ENCODE peak calls at places on chromosomes 1 and 21, in ten cellular contexts. K is dorsolateral prefrontal cortex, X is hepatocyte, O is AG04450, R is cardiac muscle cell, P is heart right ventricle, S is IMR-90, V is bronchial epithelial cell, Y is fibroblast of lung, W is GM23338. D is an unnamed sample.

GRCh38 chr1:8818325-8818775 is 910 bp upstream of the RERE start:
- DNase-seq in K (peak), X (peak), O (no peak), R (peak), P (peak), S (peak), V (peak), Y (peak), W (no peak), D (no peak)

GRCh38 chr21:15027056-15027455 is 37.7 kb downstream of the NRIP1 start:
- DNase-seq in K (no peak), X (no peak), O (no peak), R (no peak), P (no peak), S (no peak), V (no peak), Y (no peak), W (no peak), D (no peak)

GRCh38 chr1:163195728-163196448 is 6.8 kb downstream of the RGS5 start:
- DNase-seq in K (no peak), X (peak), O (no peak), R (peak), P (peak), S (peak), V (peak), Y (peak), W (no peak), D (no peak)

GRCh38 chr1:156146749-156147405 is 6.5 kb upstream of the SEMA4A start:
- DNase-seq in K (peak), X (no peak), O (no peak), R (no peak), P (peak), S (no peak), V (no peak), Y (no peak), W (no peak), D (no peak)

GRCh38 chr1:82565546-82565945 is 764.8 kb downstream of the ADGRL2 start:
- DNase-seq in K (no peak), X (no peak), O (no peak), R (peak), P (no peak), S (peak), V (peak), Y (peak), W (no peak), D (no peak)

GRCh38 chr1:245261786-245262185 is 107.0 kb downstream of the KIF26B start:
- DNase-seq in K (no peak), X (no peak), O (no peak), R (no peak), P (no peak), S (no peak), V (peak), Y (peak), W (no peak), D (no peak)

GRCh38 chr1:154745286-154745731 is 124.8 kb downstream of the KCNN3 start:
- DNase-seq in K (no peak), X (no peak), O (no peak), R (peak), P (peak), S (no peak), V (no peak), Y (no peak), W (no peak), D (peak)

GRCh38 chr21:42654179-42654912 is 925 bp downstream of the PDE9A start:
- DNase-seq in K (no peak), X (peak), O (no peak), R (no peak), P (no peak), S (no peak), V (no peak), Y (no peak), W (peak), D (no peak)

GRCh38 chr1:59509341-59509869 is 212.5 kb downstream of the FGGY start:
- DNase-seq in K (no peak), X (no peak), O (no peak), R (no peak), P (no peak), S (no peak), V (no peak), Y (no peak), W (no peak), D (no peak)

GRCh38 chr1:241271427-241271826 is 85.6 kb downstream of the RGS7 start:
- DNase-seq in K (no peak), X (peak), O (no peak), R (no peak), P (no peak), S (no peak), V (no peak), Y (no peak), W (no peak), D (no peak)

GRCh38 chr1:233843523-233844204 is 60.8 kb upstream of the SLC35F3 start:
- DNase-seq in K (no peak), X (no peak), O (no peak), R (no peak), P (no peak), S (no peak), V (no peak), Y (peak), W (no peak), D (no peak)

GRCh38 chr1:180282401-180282800 is 52.3 kb downstream of the LHX4 start:
- DNase-seq in K (no peak), X (no peak), O (no peak), R (no peak), P (no peak), S (no peak), V (no peak), Y (no peak), W (no peak), D (no peak)

GRCh38 chr21:45367402-45368351 is 37.3 kb upstream of the COL18A1 start:
- DNase-seq in K (no peak), X (no peak), O (no peak), R (no peak), P (no peak), S (no peak), V (no peak), Y (no peak), W (no peak), D (no peak)

GRCh38 chr21:44255519-44255981 is 6.1 kb downstream of the DNMT3L start:
- DNase-seq in K (no peak), X (peak), O (no peak), R (no peak), P (no peak), S (peak), V (no peak), Y (peak), W (no peak), D (no peak)

GRCh38 chr1:246532519-246532918 is 25.4 kb upstream of the SMYD3 start:
- DNase-seq in K (no peak), X (no peak), O (no peak), R (no peak), P (no peak), S (peak), V (no peak), Y (no peak), W (no peak), D (peak)

GRCh38 chr1:212158912-212159796 is 123.6 kb downstream of the DTL start:
- DNase-seq in K (no peak), X (no peak), O (no peak), R (no peak), P (no peak), S (no peak), V (no peak), Y (no peak), W (no peak), D (peak)

GRCh38 chr1:59026472-59026948 is 242.7 kb upstream of the JUN start:
- DNase-seq in K (no peak), X (no peak), O (no peak), R (peak), P (no peak), S (peak), V (peak), Y (peak), W (no peak), D (no peak)

GRCh38 chr1:185998391-185998790 is 264.2 kb downstream of the HMCN1 start:
- DNase-seq in K (no peak), X (no peak), O (no peak), R (no peak), P (no peak), S (no peak), V (no peak), Y (no peak), W (peak), D (no peak)

GRCh38 chr1:113809651-113810602 is 2.3 kb downstream of the RSBN1 start:
- DNase-seq in K (no peak), X (peak), O (no peak), R (no peak), P (no peak), S (peak), V (no peak), Y (peak), W (no peak), D (no peak)

GRCh38 chr1:210586785-210587184 is 258.1 kb downstream of the HHAT start:
- DNase-seq in K (peak), X (no peak), O (no peak), R (no peak), P (no peak), S (no peak), V (no peak), Y (peak), W (no peak), D (no peak)

GRCh38 chr1:89587728-89588127 is 45.2 kb upstream of the LRRC8C start:
- DNase-seq in K (no peak), X (no peak), O (no peak), R (no peak), P (no peak), S (no peak), V (no peak), Y (peak), W (no peak), D (no peak)

GRCh38 chr1:101996830-101997485 is at the start of gene OLFM3:
- DNase-seq in K (peak), X (peak), O (no peak), R (peak), P (no peak), S (no peak), V (no peak), Y (peak), W (peak), D (peak)

GRCh38 chr1:87329756-87330200 is 1.1 kb downstream of the LMO4 start:
- DNase-seq in K (no peak), X (no peak), O (no peak), R (peak), P (no peak), S (peak), V (peak), Y (no peak), W (no peak), D (no peak)
- H3K4me3 ChIP-seq in K (peak), X (peak), O (peak), R (peak), P (peak), S (peak), V (peak), Y (peak), W (peak), D (peak)

GRCh38 chr1:44359234-44359937 is 4.3 kb upstream of the ERI3 start:
- DNase-seq in K (no peak), X (no peak), O (no peak), R (no peak), P (no peak), S (no peak), V (peak), Y (no peak), W (no peak), D (no peak)
- H3K4me3 ChIP-seq in K (no peak), X (no peak), O (no peak), R (no peak), P (no peak), S (no peak), V (no peak), Y (no peak), W (no peak), D (no peak)

GRCh38 chr1:70483342-70483741 is 72.3 kb downstream of the CTH start:
- DNase-seq in K (no peak), X (no peak), O (no peak), R (no peak), P (no peak), S (no peak), V (no peak), Y (no peak), W (no peak), D (no peak)
- H3K4me3 ChIP-seq in K (no peak), X (no peak), O (no peak), R (no peak), P (no peak), S (no peak), V (no peak), Y (no peak), W (no peak), D (no peak)

GRCh38 chr1:69215883-69216282 is 351.8 kb upstream of the LRRC7 start:
- DNase-seq in K (no peak), X (no peak), O (no peak), R (no peak), P (no peak), S (no peak), V (no peak), Y (no peak), W (no peak), D (no peak)
- H3K4me3 ChIP-seq in K (no peak), X (no peak), O (no peak), R (no peak), P (no peak), S (no peak), V (no peak), Y (no peak), W (no peak), D (no peak)

GRCh38 chr1:53048345-53048737 is 13.7 kb upstream of the PODN start:
- DNase-seq in K (no peak), X (no peak), O (no peak), R (no peak), P (no peak), S (no peak), V (no peak), Y (peak), W (no peak), D (no peak)
- H3K4me3 ChIP-seq in K (no peak), X (no peak), O (no peak), R (no peak), P (no peak), S (no peak), V (no peak), Y (no peak), W (no peak), D (no peak)

DNA sequence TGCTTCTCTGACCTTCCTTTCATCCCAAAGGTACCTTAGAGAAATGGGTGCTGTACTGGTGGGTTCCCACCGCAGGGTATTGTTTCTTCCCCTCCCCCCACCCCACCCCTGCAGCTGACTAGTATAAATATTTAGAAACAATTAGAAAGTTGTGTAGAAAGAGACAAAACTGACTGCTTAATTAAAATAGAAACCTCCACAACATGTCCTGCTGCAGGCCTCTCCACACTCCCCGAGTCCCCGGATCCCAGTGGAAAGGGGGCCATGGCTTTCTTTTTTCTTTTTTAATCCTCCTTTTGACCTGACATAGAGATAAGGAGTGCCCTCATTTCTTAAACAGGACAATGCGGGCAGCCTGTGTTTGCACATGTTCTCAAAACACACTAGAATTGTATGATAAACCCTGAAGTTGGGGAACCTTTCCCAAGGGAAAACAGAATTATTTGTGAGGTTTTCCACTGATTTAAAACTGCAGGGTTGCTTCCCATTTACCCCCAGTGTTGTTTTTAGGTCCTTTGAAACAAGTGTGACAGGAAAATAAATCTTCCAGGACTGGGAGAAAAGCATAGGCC is 1.7 kb downstream of the RHOU start:
- DNase-seq in K (no peak), X (no peak), O (no peak), R (no peak), P (no peak), S (no peak), V (no peak), Y (no peak), W (no peak), D (no peak)
- H3K4me3 ChIP-seq in K (peak), X (peak), O (peak), R (peak), P (peak), S (peak), V (no peak), Y (peak), W (peak), D (peak)

GRCh38 chr1:28740118-28740517 is 3.4 kb downstream of the YTHDF2 start:
- DNase-seq in K (no peak), X (no peak), O (no peak), R (no peak), P (no peak), S (no peak), V (peak), Y (no peak), W (no peak), D (no peak)
- H3K4me3 ChIP-seq in K (no peak), X (peak), O (no peak), R (no peak), P (no peak), S (no peak), V (no peak), Y (no peak), W (peak), D (no peak)

D was measured in Jurkat, Clone E6-1.